ENCODE peak calls at places on chromosomes 3 and 15, in five cellular contexts. M, U, L, Y and N are unnamed samples.

GRCh38 chr15:76330281-76330680 is 6.3 kb upstream of the ISL2 start:
- DNase-seq in U (peak; percentile 57), L (no peak), Y (no peak), M (no peak), N (peak; percentile 63)

GRCh38 chr3:98561727-98562521 is 30.1 kb downstream of the GPR15 start:
- DNase-seq in L (no peak), Y (no peak), U (no peak), M (no peak), N (no peak)

GRCh38 chr3:46516521-46516920 is 18.7 kb downstream of the RTP3 start:
- DNase-seq in L (no peak), Y (no peak), U (no peak), M (no peak), N (no peak)

GRCh38 chr3:138256022-138256421 is 68.9 kb downstream of the ARMC8 start:
- DNase-seq in U (no peak), M (no peak), L (no peak), Y (no peak), N (no peak)

GRCh38 chr3:134463676-134464611 is 21.8 kb downstream of the ANAPC13 start:
- DNase-seq in Y (peak; percentile 92), M (no peak), U (no peak), L (no peak), N (peak; percentile 80)

GRCh38 chr3:113287818-113288648 is 76.7 kb downstream of the BOC start:
- DNase-seq in U (peak; percentile 65), Y (peak; percentile 77), L (no peak), M (no peak), N (peak; percentile 45)

GRCh38 chr3:151873433-151873832 is at the start of gene SUCNR1:
- DNase-seq in Y (no peak), M (no peak), U (no peak), L (no peak), N (no peak)

GRCh38 chr3:135844381-135844780 is 121.1 kb upstream of the PPP2R3A start:
- DNase-seq in M (no peak), L (no peak), Y (no peak), U (no peak), N (no peak)

GRCh38 chr15:96320703-96321421 is 9.6 kb upstream of the NR2F2 start:
- DNase-seq in U (no peak), Y (no peak), M (no peak), L (no peak), N (no peak)

GRCh38 chr3:118740722-118741290 is 293.8 kb downstream of the IGSF11 start:
- DNase-seq in M (no peak), U (no peak), Y (no peak), L (no peak), N (no peak)

GRCh38 chr3:89426060-89426459 is 318.6 kb downstream of the EPHA3 start:
- DNase-seq in U (no peak), L (no peak), Y (no peak), M (no peak), N (no peak)

GRCh38 chr3:187740446-187741399 is 4.5 kb downstream of the BCL6 start:
- DNase-seq in Y (peak; percentile 82), U (peak; percentile 80), L (no peak), M (peak; percentile 94), N (peak; percentile 79)

GRCh38 chr15:63050737-63051700 is 8.5 kb downstream of the TPM1 start:
- DNase-seq in M (no peak), L (no peak), U (no peak), Y (peak; percentile 73), N (no peak)

GRCh38 chr3:57958642-57959406 is 49.4 kb upstream of the FLNB start:
- DNase-seq in U (no peak), L (no peak), Y (peak; percentile 47), M (no peak), N (peak; percentile 52)

GRCh38 chr3:127888564-127889107 is 26.4 kb upstream of the KBTBD12 start:
- DNase-seq in L (no peak), U (peak; percentile 47), M (no peak), Y (no peak), N (no peak)

DNA sequence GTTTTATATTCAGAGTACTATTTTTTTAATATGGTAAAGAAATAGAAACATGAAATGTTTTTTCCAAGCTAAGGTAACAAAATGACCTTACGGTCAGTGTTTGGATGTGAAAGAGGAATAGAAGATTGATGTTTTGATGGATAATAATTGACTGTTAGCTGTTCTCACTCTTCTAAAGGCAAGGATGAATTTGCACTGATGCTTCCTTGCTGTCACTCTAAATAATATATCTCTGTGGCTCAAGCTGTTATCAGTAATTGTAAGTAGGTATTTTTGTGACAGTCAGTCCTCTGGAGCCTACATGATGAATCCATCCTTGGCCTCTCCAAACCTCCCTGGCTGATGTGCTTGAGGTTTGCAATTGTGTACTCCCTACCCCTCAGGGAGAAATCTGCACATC is 283.6 kb downstream of the NLGN1 start:
- DNase-seq in U (no peak), L (no peak), M (no peak), Y (no peak), N (no peak)
- TF ChIP-seq CTCF in U (no peak), L (no peak), M (no peak), Y (no peak), N (no peak)

GRCh38 chr15:34799825-34800168 is 4.4 kb upstream of the ACTC1 start:
- DNase-seq in Y (no peak), L (no peak), U (no peak), M (no peak), N (no peak)
- TF ChIP-seq POLR2A in Y (no peak), L (no peak), U (no peak), M (no peak), N (no peak)

GRCh38 chr15:69971771-69972170 is 125.9 kb downstream of the TLE3 start:
- DNase-seq in U (no peak), Y (no peak), L (no peak), M (no peak), N (no peak)
- TF ChIP-seq CTCF in U (no peak), Y (no peak), L (no peak), M (no peak), N (no peak)

GRCh38 chr15:69592954-69593353 is 140.3 kb downstream of the RPLP1 start:
- DNase-seq in M (no peak), U (no peak), L (no peak), Y (no peak), N (no peak)

GRCh38 chr15:69593488-69593887 is 140.9 kb downstream of the RPLP1 start:
- DNase-seq in L (no peak), U (no peak), Y (no peak), M (no peak), N (no peak)

GRCh38 chr15:69590201-69590600 is 137.6 kb downstream of the RPLP1 start:
- DNase-seq in Y (no peak), L (no peak), U (no peak), M (no peak), N (no peak)

GRCh38 chr15:69590932-69591524 is 138.4 kb downstream of the RPLP1 start:
- DNase-seq in M (no peak), U (no peak), L (no peak), Y (no peak), N (no peak)

GRCh38 chr15:69591905-69592508 is 139.4 kb downstream of the RPLP1 start:
- DNase-seq in M (no peak), U (no peak), L (no peak), Y (no peak), N (no peak)
- TF ChIP-seq POLR2A in M (no peak), U (no peak), L (no peak), Y (no peak), N (no peak)